ENCODE peak calls at places on chromosomes 11 and 22, in seven cellular contexts. One of them, this sample, is unnamed.

GRCh38 chr11:129595043-129595962 is 219.7 kb downstream of the BARX2 start:
- DNase-seq in cardiac fibroblast: no peak
- DNase-seq in activated T-cell treated with anti-CD3 and anti-CD28 coated beads for 48 hours: no peak
- DNase-seq in T-helper 17 cell: no peak
- DNase-seq in stimulated activated CD4-positive, alpha-beta T cell treated with anti-CD3 and anti-CD28 coated beads, Interleukin-2, amount 100 ng/mL, for 48 hours: no peak
- DNase-seq in heart right ventricle: no peak
- DNase-seq in SW 1271: no peak
- DNase-seq in this sample: no peak

GRCh38 chr11:17607572-17608570 is 60.8 kb downstream of the OTOG start:
- DNase-seq in activated T-cell treated with anti-CD3 and anti-CD28 coated beads for 48 hours: no peak
- DNase-seq in heart right ventricle: no peak
- DNase-seq in cardiac fibroblast: no peak
- DNase-seq in SW 1271: no peak
- DNase-seq in T-helper 17 cell: no peak
- DNase-seq in stimulated activated CD4-positive, alpha-beta T cell treated with anti-CD3 and anti-CD28 coated beads, Interleukin-2, amount 100 ng/mL, for 48 hours: no peak
- DNase-seq in this sample: no peak

GRCh38 chr11:119318240-119319135 is 1.6 kb upstream of the MCAM start:
- DNase-seq in activated T-cell treated with anti-CD3 and anti-CD28 coated beads for 48 hours: no peak
- DNase-seq in T-helper 17 cell: peak
- DNase-seq in SW 1271: no peak
- DNase-seq in stimulated activated CD4-positive, alpha-beta T cell treated with anti-CD3 and anti-CD28 coated beads, Interleukin-2, amount 100 ng/mL, for 48 hours: no peak
- DNase-seq in cardiac fibroblast: peak
- DNase-seq in heart right ventricle: no peak
- DNase-seq in this sample: no peak

GRCh38 chr11:71131861-71132260 is 120.5 kb downstream of the SHANK2 start:
- DNase-seq in activated T-cell treated with anti-CD3 and anti-CD28 coated beads for 48 hours: no peak
- DNase-seq in cardiac fibroblast: no peak
- DNase-seq in T-helper 17 cell: no peak
- DNase-seq in SW 1271: no peak
- DNase-seq in stimulated activated CD4-positive, alpha-beta T cell treated with anti-CD3 and anti-CD28 coated beads, Interleukin-2, amount 100 ng/mL, for 48 hours: no peak
- DNase-seq in heart right ventricle: no peak
- DNase-seq in this sample: no peak

GRCh38 chr22:38204784-38205183 is 3.0 kb downstream of the MAFF start:
- DNase-seq in T-helper 17 cell: no peak
- DNase-seq in heart right ventricle: no peak
- DNase-seq in cardiac fibroblast: no peak
- DNase-seq in activated T-cell treated with anti-CD3 and anti-CD28 coated beads for 48 hours: no peak
- DNase-seq in SW 1271: no peak
- DNase-seq in stimulated activated CD4-positive, alpha-beta T cell treated with anti-CD3 and anti-CD28 coated beads, Interleukin-2, amount 100 ng/mL, for 48 hours: no peak
- DNase-seq in this sample: peak

GRCh38 chr11:1938343-1939005 is 8.7 kb upstream of the MRPL23 start:
- DNase-seq in activated T-cell treated with anti-CD3 and anti-CD28 coated beads for 48 hours: no peak
- DNase-seq in cardiac fibroblast: no peak
- DNase-seq in T-helper 17 cell: peak
- DNase-seq in stimulated activated CD4-positive, alpha-beta T cell treated with anti-CD3 and anti-CD28 coated beads, Interleukin-2, amount 100 ng/mL, for 48 hours: no peak
- DNase-seq in heart right ventricle: peak
- DNase-seq in SW 1271: no peak
- DNase-seq in this sample: no peak

GRCh38 chr11:99422581-99423434 is 402.1 kb downstream of the CNTN5 start:
- DNase-seq in heart right ventricle: no peak
- DNase-seq in T-helper 17 cell: no peak
- DNase-seq in cardiac fibroblast: peak
- DNase-seq in stimulated activated CD4-positive, alpha-beta T cell treated with anti-CD3 and anti-CD28 coated beads, Interleukin-2, amount 100 ng/mL, for 48 hours: no peak
- DNase-seq in SW 1271: no peak
- DNase-seq in activated T-cell treated with anti-CD3 and anti-CD28 coated beads for 48 hours: no peak
- DNase-seq in this sample: no peak

GRCh38 chr11:11952036-11952435 is 56.4 kb downstream of the DKK3 start:
- DNase-seq in stimulated activated CD4-positive, alpha-beta T cell treated with anti-CD3 and anti-CD28 coated beads, Interleukin-2, amount 100 ng/mL, for 48 hours: no peak
- DNase-seq in cardiac fibroblast: no peak
- DNase-seq in heart right ventricle: no peak
- DNase-seq in activated T-cell treated with anti-CD3 and anti-CD28 coated beads for 48 hours: no peak
- DNase-seq in T-helper 17 cell: no peak
- DNase-seq in SW 1271: no peak
- DNase-seq in this sample: no peak

GRCh38 chr11:48384670-48385069 is 18.4 kb upstream of the OR4C5 start:
- DNase-seq in stimulated activated CD4-positive, alpha-beta T cell treated with anti-CD3 and anti-CD28 coated beads, Interleukin-2, amount 100 ng/mL, for 48 hours: no peak
- DNase-seq in cardiac fibroblast: no peak
- DNase-seq in T-helper 17 cell: no peak
- DNase-seq in activated T-cell treated with anti-CD3 and anti-CD28 coated beads for 48 hours: no peak
- DNase-seq in SW 1271: no peak
- DNase-seq in heart right ventricle: no peak
- DNase-seq in this sample: no peak

GRCh38 chr22:35043251-35043931 is 22.6 kb upstream of the ISX start:
- DNase-seq in SW 1271: no peak
- DNase-seq in heart right ventricle: no peak
- DNase-seq in stimulated activated CD4-positive, alpha-beta T cell treated with anti-CD3 and anti-CD28 coated beads, Interleukin-2, amount 100 ng/mL, for 48 hours: no peak
- DNase-seq in T-helper 17 cell: no peak
- DNase-seq in activated T-cell treated with anti-CD3 and anti-CD28 coated beads for 48 hours: no peak
- DNase-seq in cardiac fibroblast: no peak
- DNase-seq in this sample: no peak

GRCh38 chr11:94802501-94802900 is 34.3 kb downstream of the AMOTL1 start:
- DNase-seq in heart right ventricle: no peak
- DNase-seq in activated T-cell treated with anti-CD3 and anti-CD28 coated beads for 48 hours: no peak
- DNase-seq in cardiac fibroblast: no peak
- DNase-seq in T-helper 17 cell: no peak
- DNase-seq in stimulated activated CD4-positive, alpha-beta T cell treated with anti-CD3 and anti-CD28 coated beads, Interleukin-2, amount 100 ng/mL, for 48 hours: no peak
- DNase-seq in SW 1271: no peak
- DNase-seq in this sample: no peak

GRCh38 chr11:8102965-8103364 is 22.0 kb downstream of the TUB start:
- DNase-seq in SW 1271: no peak
- DNase-seq in T-helper 17 cell: no peak
- DNase-seq in cardiac fibroblast: no peak
- DNase-seq in stimulated activated CD4-positive, alpha-beta T cell treated with anti-CD3 and anti-CD28 coated beads, Interleukin-2, amount 100 ng/mL, for 48 hours: no peak
- DNase-seq in heart right ventricle: no peak
- DNase-seq in activated T-cell treated with anti-CD3 and anti-CD28 coated beads for 48 hours: no peak
- DNase-seq in this sample: no peak

GRCh38 chr11:107157146-107157808 is 139.0 kb upstream of the GUCY1A2 start:
- DNase-seq in T-helper 17 cell: no peak
- DNase-seq in SW 1271: no peak
- DNase-seq in activated T-cell treated with anti-CD3 and anti-CD28 coated beads for 48 hours: no peak
- DNase-seq in cardiac fibroblast: no peak
- DNase-seq in stimulated activated CD4-positive, alpha-beta T cell treated with anti-CD3 and anti-CD28 coated beads, Interleukin-2, amount 100 ng/mL, for 48 hours: no peak
- DNase-seq in heart right ventricle: no peak
- DNase-seq in this sample: no peak

GRCh38 chr11:30143098-30143705 is 87.6 kb upstream of the FSHB start:
- DNase-seq in SW 1271: no peak
- DNase-seq in heart right ventricle: no peak
- DNase-seq in T-helper 17 cell: no peak
- DNase-seq in stimulated activated CD4-positive, alpha-beta T cell treated with anti-CD3 and anti-CD28 coated beads, Interleukin-2, amount 100 ng/mL, for 48 hours: no peak
- DNase-seq in activated T-cell treated with anti-CD3 and anti-CD28 coated beads for 48 hours: no peak
- DNase-seq in cardiac fibroblast: peak
- DNase-seq in this sample: no peak

GRCh38 chr11:10382518-10382917 is 72.5 kb upstream of the AMPD3 start:
- DNase-seq in T-helper 17 cell: no peak
- DNase-seq in SW 1271: no peak
- DNase-seq in activated T-cell treated with anti-CD3 and anti-CD28 coated beads for 48 hours: no peak
- DNase-seq in cardiac fibroblast: peak
- DNase-seq in heart right ventricle: no peak
- DNase-seq in stimulated activated CD4-positive, alpha-beta T cell treated with anti-CD3 and anti-CD28 coated beads, Interleukin-2, amount 100 ng/mL, for 48 hours: no peak
- DNase-seq in this sample: no peak

GRCh38 chr11:34425863-34426262 is 12.9 kb upstream of the CAT start:
- DNase-seq in cardiac fibroblast: no peak
- DNase-seq in SW 1271: no peak
- DNase-seq in T-helper 17 cell: no peak
- DNase-seq in heart right ventricle: no peak
- DNase-seq in activated T-cell treated with anti-CD3 and anti-CD28 coated beads for 48 hours: no peak
- DNase-seq in stimulated activated CD4-positive, alpha-beta T cell treated with anti-CD3 and anti-CD28 coated beads, Interleukin-2, amount 100 ng/mL, for 48 hours: no peak
- DNase-seq in this sample: no peak

GRCh38 chr11:43868852-43869567 is 11.6 kb upstream of the ALKBH3 start:
- DNase-seq in cardiac fibroblast: peak
- DNase-seq in activated T-cell treated with anti-CD3 and anti-CD28 coated beads for 48 hours: peak
- DNase-seq in stimulated activated CD4-positive, alpha-beta T cell treated with anti-CD3 and anti-CD28 coated beads, Interleukin-2, amount 100 ng/mL, for 48 hours: peak
- DNase-seq in SW 1271: no peak
- DNase-seq in T-helper 17 cell: no peak
- DNase-seq in heart right ventricle: no peak
- DNase-seq in this sample: peak

GRCh38 chr11:113369411-113369810 is 18.2 kb upstream of the ANKK1 start:
- DNase-seq in cardiac fibroblast: no peak
- DNase-seq in heart right ventricle: no peak
- DNase-seq in SW 1271: no peak
- DNase-seq in stimulated activated CD4-positive, alpha-beta T cell treated with anti-CD3 and anti-CD28 coated beads, Interleukin-2, amount 100 ng/mL, for 48 hours: no peak
- DNase-seq in T-helper 17 cell: no peak
- DNase-seq in activated T-cell treated with anti-CD3 and anti-CD28 coated beads for 48 hours: no peak
- DNase-seq in this sample: no peak

GRCh38 chr11:64863381-64864060 is 14.9 kb downstream of the EHD1 start:
- DNase-seq in activated T-cell treated with anti-CD3 and anti-CD28 coated beads for 48 hours: no peak
- DNase-seq in stimulated activated CD4-positive, alpha-beta T cell treated with anti-CD3 and anti-CD28 coated beads, Interleukin-2, amount 100 ng/mL, for 48 hours: no peak
- DNase-seq in T-helper 17 cell: no peak
- DNase-seq in heart right ventricle: peak
- DNase-seq in SW 1271: no peak
- DNase-seq in cardiac fibroblast: no peak
- DNase-seq in this sample: no peak

GRCh38 chr22:47647181-47647580 is 884.7 kb downstream of the TBC1D22A start:
- DNase-seq in T-helper 17 cell: no peak
- DNase-seq in SW 1271: no peak
- DNase-seq in cardiac fibroblast: no peak
- DNase-seq in heart right ventricle: no peak
- DNase-seq in stimulated activated CD4-positive, alpha-beta T cell treated with anti-CD3 and anti-CD28 coated beads, Interleukin-2, amount 100 ng/mL, for 48 hours: no peak
- DNase-seq in activated T-cell treated with anti-CD3 and anti-CD28 coated beads for 48 hours: no peak
- DNase-seq in this sample: no peak

GRCh38 chr11:776459-777287 is 614 bp downstream of the GATD1 start:
- DNase-seq in activated T-cell treated with anti-CD3 and anti-CD28 coated beads for 48 hours: no peak
- DNase-seq in stimulated activated CD4-positive, alpha-beta T cell treated with anti-CD3 and anti-CD28 coated beads, Interleukin-2, amount 100 ng/mL, for 48 hours: no peak
- DNase-seq in SW 1271: no peak
- DNase-seq in cardiac fibroblast: no peak
- DNase-seq in T-helper 17 cell: no peak
- DNase-seq in heart right ventricle: peak
- DNase-seq in this sample: no peak

GRCh38 chr11:104148074-104148473 is 15.9 kb downstream of the PDGFD start:
- DNase-seq in activated T-cell treated with anti-CD3 and anti-CD28 coated beads for 48 hours: no peak
- DNase-seq in SW 1271: no peak
- DNase-seq in cardiac fibroblast: peak
- DNase-seq in stimulated activated CD4-positive, alpha-beta T cell treated with anti-CD3 and anti-CD28 coated beads, Interleukin-2, amount 100 ng/mL, for 48 hours: no peak
- DNase-seq in T-helper 17 cell: no peak
- DNase-seq in heart right ventricle: no peak
- DNase-seq in this sample: no peak

GRCh38 chr22:36433318-36434231 is 45.8 kb upstream of the MYH9 start:
- DNase-seq in SW 1271: no peak
- DNase-seq in cardiac fibroblast: no peak
- DNase-seq in activated T-cell treated with anti-CD3 and anti-CD28 coated beads for 48 hours: no peak
- DNase-seq in stimulated activated CD4-positive, alpha-beta T cell treated with anti-CD3 and anti-CD28 coated beads, Interleukin-2, amount 100 ng/mL, for 48 hours: no peak
- DNase-seq in heart right ventricle: no peak
- DNase-seq in T-helper 17 cell: no peak
- DNase-seq in this sample: no peak

GRCh38 chr11:59756845-59757244 is 1.7 kb downstream of the STX3 start:
- DNase-seq in cardiac fibroblast: peak
- DNase-seq in T-helper 17 cell: no peak
- DNase-seq in activated T-cell treated with anti-CD3 and anti-CD28 coated beads for 48 hours: no peak
- DNase-seq in stimulated activated CD4-positive, alpha-beta T cell treated with anti-CD3 and anti-CD28 coated beads, Interleukin-2, amount 100 ng/mL, for 48 hours: no peak
- DNase-seq in SW 1271: no peak
- DNase-seq in heart right ventricle: no peak
- DNase-seq in this sample: peak

GRCh38 chr11:74681686-74682651 is 49.3 kb downstream of the CHRDL2 start:
- DNase-seq in cardiac fibroblast: no peak
- DNase-seq in SW 1271: no peak
- DNase-seq in heart right ventricle: peak
- DNase-seq in T-helper 17 cell: no peak
- DNase-seq in stimulated activated CD4-positive, alpha-beta T cell treated with anti-CD3 and anti-CD28 coated beads, Interleukin-2, amount 100 ng/mL, for 48 hours: no peak
- DNase-seq in activated T-cell treated with anti-CD3 and anti-CD28 coated beads for 48 hours: no peak
- DNase-seq in this sample: no peak

GRCh38 chr11:6771926-6772898 is at the start of gene OR2AG2:
- DNase-seq in activated T-cell treated with anti-CD3 and anti-CD28 coated beads for 48 hours: no peak
- DNase-seq in stimulated activated CD4-positive, alpha-beta T cell treated with anti-CD3 and anti-CD28 coated beads, Interleukin-2, amount 100 ng/mL, for 48 hours: no peak
- DNase-seq in SW 1271: no peak
- DNase-seq in heart right ventricle: no peak
- DNase-seq in cardiac fibroblast: no peak
- DNase-seq in T-helper 17 cell: no peak
- DNase-seq in this sample: peak

GRCh38 chr11:28461846-28462245 is 353.7 kb downstream of the METTL15 start:
- DNase-seq in activated T-cell treated with anti-CD3 and anti-CD28 coated beads for 48 hours: no peak
- DNase-seq in cardiac fibroblast: peak
- DNase-seq in stimulated activated CD4-positive, alpha-beta T cell treated with anti-CD3 and anti-CD28 coated beads, Interleukin-2, amount 100 ng/mL, for 48 hours: no peak
- DNase-seq in T-helper 17 cell: no peak
- DNase-seq in heart right ventricle: no peak
- DNase-seq in SW 1271: no peak
- DNase-seq in this sample: no peak

GRCh38 chr11:116108161-116108560 is 603.9 kb upstream of the CADM1 start:
- DNase-seq in stimulated activated CD4-positive, alpha-beta T cell treated with anti-CD3 and anti-CD28 coated beads, Interleukin-2, amount 100 ng/mL, for 48 hours: no peak
- DNase-seq in heart right ventricle: no peak
- DNase-seq in SW 1271: no peak
- DNase-seq in activated T-cell treated with anti-CD3 and anti-CD28 coated beads for 48 hours: no peak
- DNase-seq in T-helper 17 cell: no peak
- DNase-seq in cardiac fibroblast: no peak
- DNase-seq in this sample: no peak

GRCh38 chr11:73252577-73253191 is 19.5 kb upstream of the P2RY6 start:
- DNase-seq in stimulated activated CD4-positive, alpha-beta T cell treated with anti-CD3 and anti-CD28 coated beads, Interleukin-2, amount 100 ng/mL, for 48 hours: no peak
- DNase-seq in cardiac fibroblast: no peak
- DNase-seq in heart right ventricle: no peak
- DNase-seq in T-helper 17 cell: no peak
- DNase-seq in activated T-cell treated with anti-CD3 and anti-CD28 coated beads for 48 hours: no peak
- DNase-seq in SW 1271: no peak
- DNase-seq in this sample: no peak

GRCh38 chr11:117016246-117016645 is 82.0 kb downstream of the SIK3 start:
- DNase-seq in cardiac fibroblast: no peak
- DNase-seq in SW 1271: no peak
- DNase-seq in heart right ventricle: no peak
- DNase-seq in T-helper 17 cell: no peak
- DNase-seq in activated T-cell treated with anti-CD3 and anti-CD28 coated beads for 48 hours: no peak
- DNase-seq in stimulated activated CD4-positive, alpha-beta T cell treated with anti-CD3 and anti-CD28 coated beads, Interleukin-2, amount 100 ng/mL, for 48 hours: no peak
- DNase-seq in this sample: no peak

GRCh38 chr11:102389253-102389652 is 42.2 kb downstream of the BIRC2 start:
- DNase-seq in SW 1271: no peak
- DNase-seq in cardiac fibroblast: peak
- DNase-seq in activated T-cell treated with anti-CD3 and anti-CD28 coated beads for 48 hours: no peak
- DNase-seq in heart right ventricle: no peak
- DNase-seq in stimulated activated CD4-positive, alpha-beta T cell treated with anti-CD3 and anti-CD28 coated beads, Interleukin-2, amount 100 ng/mL, for 48 hours: no peak
- DNase-seq in T-helper 17 cell: no peak
- DNase-seq in this sample: no peak

GRCh38 chr11:83574516-83574915 is 288.3 kb upstream of the CCDC90B start:
- DNase-seq in heart right ventricle: no peak
- DNase-seq in SW 1271: no peak
- DNase-seq in T-helper 17 cell: no peak
- DNase-seq in cardiac fibroblast: peak
- DNase-seq in stimulated activated CD4-positive, alpha-beta T cell treated with anti-CD3 and anti-CD28 coated beads, Interleukin-2, amount 100 ng/mL, for 48 hours: no peak
- DNase-seq in activated T-cell treated with anti-CD3 and anti-CD28 coated beads for 48 hours: no peak
- DNase-seq in this sample: no peak

GRCh38 chr11:47507016-47507631 is 45.8 kb downstream of the CELF1 start:
- DNase-seq in stimulated activated CD4-positive, alpha-beta T cell treated with anti-CD3 and anti-CD28 coated beads, Interleukin-2, amount 100 ng/mL, for 48 hours: no peak
- DNase-seq in cardiac fibroblast: peak
- DNase-seq in SW 1271: no peak
- DNase-seq in T-helper 17 cell: no peak
- DNase-seq in activated T-cell treated with anti-CD3 and anti-CD28 coated beads for 48 hours: no peak
- DNase-seq in heart right ventricle: no peak
- DNase-seq in this sample: no peak

GRCh38 chr11:60455531-60456042 is at the start of gene MS4A1:
- DNase-seq in T-helper 17 cell: no peak
- DNase-seq in SW 1271: no peak
- DNase-seq in stimulated activated CD4-positive, alpha-beta T cell treated with anti-CD3 and anti-CD28 coated beads, Interleukin-2, amount 100 ng/mL, for 48 hours: no peak
- DNase-seq in activated T-cell treated with anti-CD3 and anti-CD28 coated beads for 48 hours: no peak
- DNase-seq in heart right ventricle: no peak
- DNase-seq in cardiac fibroblast: no peak
- DNase-seq in this sample: peak

GRCh38 chr11:66020618-66021357 is 5.5 kb downstream of the CATSPER1 start:
- DNase-seq in T-helper 17 cell: no peak
- DNase-seq in activated T-cell treated with anti-CD3 and anti-CD28 coated beads for 48 hours: no peak
- DNase-seq in heart right ventricle: no peak
- DNase-seq in SW 1271: peak
- DNase-seq in cardiac fibroblast: peak
- DNase-seq in stimulated activated CD4-positive, alpha-beta T cell treated with anti-CD3 and anti-CD28 coated beads, Interleukin-2, amount 100 ng/mL, for 48 hours: no peak
- DNase-seq in this sample: no peak